ENCODE peak calls at places on chromosome 15, in four cellular contexts. X is AG04450; U is effector memory CD8-positive, alpha-beta T cell; B is cardiac fibroblast. O is an unnamed sample.
A peak's percentile ranks its signal among the peaks of the same experiment; 100 is the strongest.

GRCh38 chr15:23647421-23648375 is at the start of gene MAGEL2:
- DNase-seq in X (no peak), U (no peak), B (peak; percentile 0), O (no peak)

GRCh38 chr15:33021806-33022389 is 172.6 kb downstream of the FMN1 start:
- DNase-seq in X (peak; percentile 34), U (no peak), B (peak; percentile 65), O (peak; percentile 49)

GRCh38 chr15:98803228-98804056 is 155.1 kb downstream of the IGF1R start:
- DNase-seq in X (peak; percentile 8), U (no peak), B (no peak), O (no peak)

GRCh38 chr15:27563765-27564164 is 535.4 kb downstream of the OCA2 start:
- DNase-seq in X (no peak), U (no peak), B (no peak), O (no peak)

GRCh38 chr15:36886135-36887011 is 214.0 kb downstream of the MEIS2 start:
- DNase-seq in X (no peak), U (no peak), B (no peak), O (no peak)

GRCh38 chr15:86762874-86763273 is 683.2 kb downstream of the AGBL1 start:
- DNase-seq in X (no peak), U (no peak), B (no peak), O (no peak)

GRCh38 chr15:70427120-70427519 is 329.4 kb upstream of the TLE3 start:
- DNase-seq in X (no peak), U (no peak), B (peak; percentile 12), O (no peak)

GRCh38 chr15:57969355-57969754 is 96.2 kb downstream of the ALDH1A2 start:
- DNase-seq in X (no peak), U (no peak), B (peak; percentile 42), O (no peak)

GRCh38 chr15:73575636-73576247 is 57.4 kb downstream of the NPTN start:
- DNase-seq in X (no peak), U (no peak), B (peak; percentile 58), O (no peak)

GRCh38 chr15:67196672-67197363 is 57.6 kb downstream of the AAGAB start:
- DNase-seq in X (peak; percentile 73), U (no peak), B (peak; percentile 63), O (no peak)

GRCh38 chr15:43515731-43516130 is 1.7 kb upstream of the MAP1A start:
- DNase-seq in X (no peak), U (no peak), B (no peak), O (no peak)

GRCh38 chr15:87227846-87228245 is 1028.7 kb downstream of the NTRK3 start:
- DNase-seq in X (peak; percentile 15), U (no peak), B (no peak), O (no peak)

GRCh38 chr15:45551691-45552090 is 29.1 kb upstream of the SLC30A4 start:
- DNase-seq in X (no peak), U (no peak), B (no peak), O (no peak)

GRCh38 chr15:95287774-95288173 is 1042.7 kb upstream of the NR2F2 start:
- DNase-seq in X (no peak), U (no peak), B (no peak), O (no peak)

GRCh38 chr15:52789601-52790165 is 453 bp downstream of the ONECUT1 start:
- DNase-seq in X (no peak), U (no peak), B (peak; percentile 18), O (no peak)

GRCh38 chr15:58038426-58039106 is 26.9 kb downstream of the ALDH1A2 start:
- DNase-seq in X (no peak), U (no peak), B (peak; percentile 71), O (no peak)

GRCh38 chr15:89003865-89004725 is 84.2 kb upstream of the ABHD2 start:
- DNase-seq in X (peak; percentile 27), U (no peak), B (peak; percentile 79), O (peak; percentile 38)

GRCh38 chr15:66622677-66623076 is 56.9 kb upstream of the LCTL start:
- DNase-seq in X (no peak), U (no peak), B (peak; percentile 44), O (no peak)

GRCh38 chr15:41429003-41429890 is 12.4 kb downstream of the RTF1 start:
- DNase-seq in X (no peak), U (no peak), B (peak; percentile 30), O (no peak)

GRCh38 chr15:63176302-63176701 is 13.1 kb upstream of the RAB8B start:
- DNase-seq in X (no peak), U (no peak), B (no peak), O (no peak)

O was measured in fibroblast of the conjunctiva.